ENCODE peak calls at places on chromosomes 1 and 21, in six cellular contexts. R is neural progenitor cell; I is activated CD8-positive, alpha-beta memory T cell treated with anti-CD3 and anti-CD28 coated beads for 24 hours; Z is posterior cingulate gyrus; L is memory B cell; X is ACHN. P is an unnamed sample.

GRCh38 chr1:231550448-231550781 is 21.9 kb downstream of the TSNAX start:
- DNase-seq in R (peak), I (no peak), Z (no peak), L (no peak), X (peak), P (no peak)

GRCh38 chr1:94542088-94542671 is 621 bp upstream of the F3 start:
- DNase-seq in R (peak), I (peak), Z (no peak), L (no peak), X (no peak), P (no peak)

GRCh38 chr1:10980841-10981727 is 31.4 kb upstream of the TARDBP start:
- DNase-seq in R (peak), I (no peak), Z (peak), L (no peak), X (no peak), P (no peak)

GRCh38 chr1:27623327-27624212 is 11.4 kb downstream of the FGR start:
- DNase-seq in R (no peak), I (no peak), Z (no peak), L (no peak), X (no peak), P (no peak)

GRCh38 chr1:219416598-219417238 is 196.2 kb downstream of the ZC3H11B start:
- DNase-seq in R (peak), I (peak), Z (peak), L (peak), X (peak), P (no peak)

GRCh38 chr1:205248793-205249601 is 21.3 kb downstream of the TMCC2 start:
- DNase-seq in R (no peak), I (no peak), Z (peak), L (no peak), X (no peak), P (no peak)

GRCh38 chr1:64087768-64088167 is 115.7 kb upstream of the UBE2U start:
- DNase-seq in R (no peak), I (no peak), Z (no peak), L (no peak), X (no peak), P (no peak)

GRCh38 chr1:89085781-89086180 is 20.8 kb upstream of the GBP1 start:
- DNase-seq in R (no peak), I (no peak), Z (no peak), L (no peak), X (peak), P (no peak)

GRCh38 chr1:63368131-63368530 is 704 bp downstream of the ALG6 start:
- DNase-seq in R (no peak), I (no peak), Z (no peak), L (no peak), X (peak), P (no peak)

GRCh38 chr1:184059887-184060286 is 8.4 kb downstream of the TSEN15 start:
- DNase-seq in R (no peak), I (no peak), Z (no peak), L (no peak), X (no peak), P (no peak)

GRCh38 chr1:89358287-89358893 is 5.5 kb upstream of the GBP6 start:
- DNase-seq in R (peak), I (peak), Z (peak), L (peak), X (peak), P (no peak)

GRCh38 chr1:156639601-156640101 is 2.3 kb upstream of the BCAN start:
- DNase-seq in R (no peak), I (no peak), Z (no peak), L (no peak), X (no peak), P (no peak)

GRCh38 chr1:54904476-54905048 is 17.6 kb upstream of the DHCR24 start:
- DNase-seq in R (no peak), I (no peak), Z (no peak), L (no peak), X (peak), P (no peak)

GRCh38 chr1:223326776-223327175 is 37.2 kb downstream of the SUSD4 start:
- DNase-seq in R (no peak), I (no peak), Z (no peak), L (no peak), X (no peak), P (no peak)

GRCh38 chr1:115929846-115930245 is 46.5 kb upstream of the SLC22A15 start:
- DNase-seq in R (no peak), I (no peak), Z (no peak), L (no peak), X (no peak), P (no peak)

GRCh38 chr1:167373398-167373797 is 144.9 kb downstream of the CD247 start:
- DNase-seq in R (no peak), I (no peak), Z (no peak), L (no peak), X (no peak), P (no peak)

GRCh38 chr1:27372808-27373690 is 1.6 kb downstream of the FCN3 start:
- DNase-seq in R (peak), I (no peak), Z (no peak), L (no peak), X (peak), P (no peak)

GRCh38 chr1:83897516-83897915 is 101.4 kb downstream of the TTLL7 start:
- DNase-seq in R (peak), I (no peak), Z (no peak), L (no peak), X (no peak), P (no peak)

GRCh38 chr1:29698033-29698432 is 461.7 kb downstream of the PTPRU start:
- DNase-seq in R (peak), I (no peak), Z (no peak), L (no peak), X (peak), P (no peak)

GRCh38 chr1:229023651-229024295 is 247.1 kb upstream of the RAB4A start:
- DNase-seq in R (no peak), I (no peak), Z (no peak), L (no peak), X (no peak), P (peak)

GRCh38 chr1:226107471-226108460 is 45.2 kb downstream of the H3-3A start:
- DNase-seq in R (no peak), I (no peak), Z (no peak), L (no peak), X (no peak), P (no peak)

GRCh38 chr21:39483917-39484316 is 32.1 kb downstream of the SH3BGR start:
- DNase-seq in R (no peak), I (no peak), Z (no peak), L (no peak), X (no peak), P (no peak)

GRCh38 chr1:57254006-57254405 is 169.9 kb downstream of the DAB1 start:
- DNase-seq in R (no peak), I (no peak), Z (no peak), L (no peak), X (peak), P (no peak)

GRCh38 chr1:228021526-228022030 is 14.8 kb downstream of the WNT3A start:
- DNase-seq in R (no peak), I (peak), Z (peak), L (no peak), X (no peak), P (no peak)

GRCh38 chr1:182972821-182973220 is 19.9 kb upstream of the SHCBP1L start:
- DNase-seq in R (peak), I (no peak), Z (no peak), L (no peak), X (no peak), P (no peak)

GRCh38 chr1:239361403-239361802 is 25.0 kb upstream of the CHRM3 start:
- DNase-seq in R (no peak), I (no peak), Z (no peak), L (no peak), X (peak), P (no peak)

GRCh38 chr21:15015622-15016471 is 49.0 kb downstream of the NRIP1 start:
- DNase-seq in R (no peak), I (no peak), Z (no peak), L (no peak), X (no peak), P (no peak)

GRCh38 chr1:15704526-15705183 is 20.5 kb downstream of the PLEKHM2 start:
- DNase-seq in R (no peak), I (no peak), Z (no peak), L (no peak), X (no peak), P (no peak)

P was measured in esophagus muscularis mucosa.